ENCODE peak calls at places on chromosomes 4 and X, in four cellular contexts. I, E, J and S are unnamed samples.

GRCh38 chr4:53722110-53722509 is 130.8 kb upstream of the LNX1 start:
- ATAC-seq in E (no peak), I (no peak), J (no peak), S (no peak)

GRCh38 chrX:125651426-125651825 is 331.8 kb downstream of the TEX13C start:
- ATAC-seq in E (no peak), J (no peak), I (no peak), S (no peak)

GRCh38 chr4:21830272-21830671 is 118.3 kb downstream of the KCNIP4 start:
- ATAC-seq in I (no peak), J (no peak), E (no peak), S (no peak)

GRCh38 chr4:153241970-153242847 is 38.0 kb downstream of the TRIM2 start:
- ATAC-seq in I (no peak), J (peak; percentile 52), E (peak; percentile 83), S (no peak)

GRCh38 chr4:175656615-175657014 is 155.4 kb downstream of the GPM6A start:
- ATAC-seq in J (no peak), I (no peak), E (no peak), S (no peak)

GRCh38 chr4:124427095-124427767 is 285.3 kb downstream of the ANKRD50 start:
- ATAC-seq in E (no peak), I (no peak), J (peak; percentile 38), S (no peak)

GRCh38 chr4:43148481-43148880 is 256.0 kb downstream of the GRXCR1 start:
- ATAC-seq in J (no peak), E (no peak), I (no peak), S (no peak)

GRCh38 chr4:24795666-24796381 is 451 bp downstream of the SOD3 start:
- ATAC-seq in I (peak; percentile 32), E (no peak), J (peak; percentile 5), S (peak; percentile 20)

GRCh38 chr4:163611784-163612445 is 117.4 kb downstream of the TMA16 start:
- ATAC-seq in E (no peak), J (no peak), I (no peak), S (no peak)

GRCh38 chr4:40564004-40564403 is 65.7 kb downstream of the RBM47 start:
- ATAC-seq in E (no peak), I (peak; percentile 75), J (no peak), S (no peak)

GRCh38 chrX:24231169-24231568 is 81.6 kb downstream of the ZFX start:
- ATAC-seq in E (peak; percentile 34), J (peak; percentile 73), I (no peak), S (no peak)

GRCh38 chr4:55178226-55179005 is 53.0 kb upstream of the KDR start:
- ATAC-seq in E (no peak), J (no peak), I (no peak), S (no peak)

GRCh38 chrX:13449441-13449840 is 120.0 kb upstream of the EGFL6 start:
- ATAC-seq in J (no peak), I (no peak), E (no peak), S (no peak)

GRCh38 chr4:633406-633805 is 8.0 kb downstream of the PDE6B start:
- ATAC-seq in E (no peak), J (no peak), I (no peak), S (no peak)

GRCh38 chr4:182205293-182205692 is 37.9 kb upstream of the TENM3 start:
- ATAC-seq in J (no peak), I (no peak), E (no peak), S (no peak)

GRCh38 chr4:182207806-182208483 is 35.3 kb upstream of the TENM3 start:
- ATAC-seq in J (no peak), I (peak; percentile 60), E (no peak), S (peak; percentile 88)

GRCh38 chr4:182206916-182207315 is 36.3 kb upstream of the TENM3 start:
- ATAC-seq in J (no peak), I (no peak), E (no peak), S (no peak)

GRCh38 chr4:182206266-182206665 is 36.9 kb upstream of the TENM3 start:
- ATAC-seq in J (no peak), E (no peak), I (no peak), S (no peak)

DNA sequence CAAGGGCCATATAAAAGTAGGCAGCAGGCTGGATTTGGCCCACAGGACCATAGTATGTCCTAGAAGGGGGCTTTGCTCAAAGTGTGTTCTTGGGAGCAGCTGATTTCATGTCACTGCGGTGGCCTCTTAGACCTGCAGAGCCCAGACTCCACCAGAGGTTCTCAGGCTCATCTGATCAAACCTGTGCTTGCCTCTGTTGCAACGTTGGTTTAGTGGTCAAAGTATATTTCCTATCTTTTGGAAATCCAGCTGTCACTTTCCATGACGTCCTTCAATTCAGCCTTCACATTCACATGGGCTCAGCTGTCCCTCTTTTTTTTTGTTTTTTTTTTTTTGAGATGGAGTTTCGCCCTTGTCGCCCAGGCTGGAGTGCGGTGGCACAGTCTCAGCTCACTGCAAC is 34.6 kb upstream of the TENM3 start:
- ATAC-seq in E (no peak), I (no peak), J (no peak), S (no peak)
- H3K4me1 ChIP-seq in E (no peaks in the 10 kb centered on the region), I (no peaks in the 10 kb centered on the region), J (no peaks in the 10 kb centered on the region), S (no peaks in the 10 kb centered on the region)

GRCh38 chr4:140523857-140524742 is at the start of gene ELMOD2:
- ATAC-seq in E (peak; percentile 99), I (peak; percentile 100), J (peak; percentile 100), S (peak; percentile 100)
- TF ChIP-seq POLR2A in E (peak; percentile 91), I (peak; percentile 79), J (peak; percentile 78), S (no peak)

GRCh38 chrX:76220856-76221255 is 48.0 kb downstream of the PBDC1 start:
- ATAC-seq in I (no peak), E (no peak), J (no peak), S (no peak)
- H3K9me3 ChIP-seq in I (no peaks in the 10 kb centered on the region), E (no peaks in the 10 kb centered on the region), J (no peaks in the 10 kb centered on the region), S (no peaks in the 10 kb centered on the region)

GRCh38 chr4:139988863-139989765 is 164.9 kb downstream of the MAML3 start:
- ATAC-seq in J (peak; percentile 45), E (peak; percentile 44), I (peak; percentile 90), S (peak; percentile 91)
- H3K4me1 ChIP-seq in J (peaks cover 27% of the 10 kb centered on the region), E (no peaks in the 10 kb centered on the region), I (no peaks in the 10 kb centered on the region), S (peaks cover 8% of the 10 kb centered on the region)

DNA sequence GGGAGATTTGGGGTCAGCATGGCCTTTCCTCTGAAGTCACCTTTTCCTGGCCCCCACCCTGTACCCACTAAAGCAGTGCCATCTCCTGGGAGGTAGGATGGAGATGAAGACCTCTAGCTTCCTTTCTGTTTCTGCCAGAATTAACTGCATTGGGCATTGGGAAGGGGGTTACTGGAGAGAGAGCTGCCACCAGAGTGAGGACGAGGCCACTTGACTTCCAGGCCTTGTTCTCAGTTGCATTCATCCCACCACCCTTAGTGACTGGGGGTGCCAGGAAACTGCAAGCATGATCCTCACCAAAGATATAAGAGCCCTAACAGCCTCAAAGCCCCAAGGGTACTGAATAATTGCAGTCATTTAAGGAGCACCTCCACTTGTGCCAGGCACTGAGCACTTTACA is 15.8 kb downstream of the SASH3 start:
- ATAC-seq in J (no peak), I (no peak), E (no peak), S (no peak)
- TF ChIP-seq POLR2A in J (no peak), I (no peak), E (no peak), S (no peak)

GRCh38 chrX:50962156-50962555 is 51.6 kb downstream of the BMP15 start:
- ATAC-seq in I (no peak), J (no peak), E (no peak), S (no peak)

GRCh38 chrX:50973199-50973598 is 62.7 kb downstream of the BMP15 start:
- ATAC-seq in E (no peak), J (no peak), I (no peak), S (no peak)

GRCh38 chrX:50971390-50971789 is 60.9 kb downstream of the BMP15 start:
- ATAC-seq in I (no peak), E (no peak), J (no peak), S (no peak)

GRCh38 chrX:50967734-50968133 is 57.2 kb downstream of the BMP15 start:
- ATAC-seq in I (no peak), J (no peak), E (no peak), S (no peak)
- H3K9me3 ChIP-seq in I (no peaks in the 10 kb centered on the region), J (no peaks in the 10 kb centered on the region), E (no peaks in the 10 kb centered on the region), S (no peaks in the 10 kb centered on the region)